ENCODE peak calls at places on chromosomes 13 and 19, in six cellular contexts. P, Z, I, G, M and V are unnamed samples.

GRCh38 chr19:11699931-11700794 is 38.6 kb downstream of the ZNF823 start:
- DNase-seq in P (no peak), Z (peak; percentile 50), I (peak; percentile 64), G (no peak), M (no peak), V (no peak)

GRCh38 chr19:5961969-5962945 is 15.7 kb downstream of the RANBP3 start:
- DNase-seq in P (no peak), Z (peak; percentile 62), I (peak; percentile 59), G (no peak), M (no peak), V (peak; percentile 41)

GRCh38 chr13:44030615-44031014 is 150.9 kb downstream of the LACC1 start:
- DNase-seq in P (no peak), Z (no peak), I (no peak), G (no peak), M (no peak), V (no peak)

GRCh38 chr13:20702945-20703784 is at the start of gene IL17D:
- DNase-seq in P (peak; percentile 79), Z (peak; percentile 18), I (peak; percentile 85), G (peak; percentile 66), M (no peak), V (no peak)

GRCh38 chr19:49336482-49337266 is 1.5 kb downstream of the CD37 start:
- DNase-seq in P (peak; percentile 83), Z (no peak), I (no peak), G (peak; percentile 58), M (no peak), V (peak; percentile 13)

GRCh38 chr13:26749285-26749684 is 11.3 kb downstream of the GPR12 start:
- DNase-seq in P (no peak), Z (no peak), I (peak; percentile 82), G (no peak), M (no peak), V (no peak)

GRCh38 chr13:60220072-60220471 is 56.3 kb upstream of the DIAPH3 start:
- DNase-seq in P (no peak), Z (no peak), I (no peak), G (no peak), M (no peak), V (no peak)

GRCh38 chr19:48900477-48901452 is 653 bp downstream of the NUCB1 start:
- DNase-seq in P (peak; percentile 89), Z (peak; percentile 62), I (peak; percentile 69), G (no peak), M (no peak), V (no peak)

GRCh38 chr13:68708336-68708908 is 1399.2 kb upstream of the ATXN8OS start:
- DNase-seq in P (no peak), Z (no peak), I (no peak), G (no peak), M (no peak), V (no peak)

GRCh38 chr13:43298799-43299198 is 275.4 kb downstream of the DNAJC15 start:
- DNase-seq in P (no peak), Z (no peak), I (no peak), G (no peak), M (no peak), V (no peak)

GRCh38 chr13:93561553-93561952 is 334.9 kb downstream of the GPC6 start:
- DNase-seq in P (no peak), Z (no peak), I (no peak), G (no peak), M (no peak), V (no peak)

GRCh38 chr19:41531438-41532311 is 44.3 kb upstream of the CEACAM21 start:
- DNase-seq in P (peak; percentile 97), Z (peak; percentile 95), I (no peak), G (peak; percentile 74), M (peak; percentile 79), V (peak; percentile 90)

GRCh38 chr13:44853641-44854040 is 135.6 kb downstream of the NUFIP1 start:
- DNase-seq in P (no peak), Z (peak; percentile 21), I (no peak), G (no peak), M (no peak), V (peak; percentile 32)

GRCh38 chr13:32535748-32536147 is 2.8 kb downstream of the N4BP2L2 start:
- DNase-seq in P (no peak), Z (no peak), I (no peak), G (no peak), M (no peak), V (no peak)

GRCh38 chr13:111547726-111548273 is 227.4 kb downstream of the TEX29 start:
- DNase-seq in P (peak; percentile 71), Z (no peak), I (no peak), G (no peak), M (no peak), V (no peak)

GRCh38 chr19:56670401-56670960 is 1.1 kb downstream of the ZNF835 start:
- DNase-seq in P (peak; percentile 60), Z (no peak), I (no peak), G (no peak), M (no peak), V (no peak)

GRCh38 chr19:42204684-42205083 is 12.8 kb downstream of the DEDD2 start:
- DNase-seq in P (no peak), Z (no peak), I (peak; percentile 87), G (no peak), M (no peak), V (no peak)

GRCh38 chr19:53951947-53952346 is 10.8 kb upstream of the CACNG8 start:
- DNase-seq in P (no peak), Z (no peak), I (peak; percentile 19), G (no peak), M (no peak), V (no peak)

GRCh38 chr13:24045456-24045996 is 115.0 kb upstream of the SPATA13 start:
- DNase-seq in P (no peak), Z (no peak), I (no peak), G (no peak), M (no peak), V (no peak)

GRCh38 chr19:48480476-48481190 is 11.5 kb downstream of the CYTH2 start:
- DNase-seq in P (peak; percentile 92), Z (peak; percentile 49), I (peak; percentile 69), G (no peak), M (peak; percentile 48), V (no peak)

GRCh38 chr19:33721735-33722297 is 74.9 kb upstream of the KCTD15 start:
- DNase-seq in P (no peak), Z (no peak), I (no peak), G (no peak), M (no peak), V (no peak)

GRCh38 chr19:46426035-46426505 is 2.7 kb downstream of the PNMA8C start:
- DNase-seq in P (no peak), Z (peak; percentile 65), I (peak; percentile 52), G (no peak), M (no peak), V (no peak)

GRCh38 chr19:46429999-46430398 is 1.3 kb upstream of the PNMA8C start:
- DNase-seq in P (no peak), Z (no peak), I (no peak), G (no peak), M (no peak), V (no peak)

GRCh38 chr19:46426506-46427162 is 2.1 kb downstream of the PNMA8C start:
- DNase-seq in P (no peak), Z (peak; percentile 89), I (peak; percentile 97), G (peak; percentile 86), M (peak; percentile 73), V (no peak)

GRCh38 chr19:46427518-46427917 is 1.2 kb downstream of the PNMA8C start:
- DNase-seq in P (no peak), Z (no peak), I (no peak), G (no peak), M (no peak), V (no peak)

GRCh38 chr19:46428278-46429141 is at the start of gene PNMA8C:
- DNase-seq in P (no peak), Z (peak; percentile 67), I (peak; percentile 92), G (peak; percentile 89), M (peak; percentile 43), V (peak; percentile 73)
- H3K4me3 ChIP-seq in P (no peak within 1 kb of the TSS), Z (no peak within 1 kb of the TSS), I (peak within 1 kb of the TSS; percentile 31), G (peak within 1 kb of the TSS; percentile 55), M (no peak within 1 kb of the TSS), V (peak within 1 kb of the TSS; percentile 50)

DNA sequence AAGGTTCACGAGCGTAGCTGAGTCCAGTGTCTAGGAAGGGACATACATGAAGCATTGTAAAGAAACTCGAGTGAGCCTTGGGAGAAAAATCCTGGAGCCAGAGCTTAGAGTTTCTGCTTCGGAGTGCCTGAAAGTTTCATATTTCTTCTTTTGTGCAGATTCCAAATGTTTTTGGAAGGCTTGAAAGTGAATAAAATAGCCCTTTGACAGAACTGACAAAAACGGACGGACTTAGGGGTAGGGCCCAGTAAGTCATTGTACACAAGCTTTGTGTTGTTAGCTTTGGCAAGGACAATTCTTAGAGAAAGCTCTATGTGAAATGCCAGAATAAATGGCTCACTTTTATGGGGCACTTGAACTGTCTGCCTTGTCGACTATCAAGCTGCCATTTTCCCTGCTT is 2.7 kb downstream of the RNF113B start:
- DNase-seq in P (no peak), Z (no peak), I (no peak), G (no peak), M (no peak), V (no peak)
- H3K4me3 ChIP-seq in P (no peak overlapping the region), Z (no peak overlapping the region), I (no peak overlapping the region), G (no peak overlapping the region), M (no peak overlapping the region), V (no peak overlapping the region)

GRCh38 chr13:34401741-34402140 is 540.3 kb upstream of the NBEA start:
- DNase-seq in P (no peak), Z (no peak), I (no peak), G (no peak), M (no peak), V (no peak)
- H3K4me3 ChIP-seq in P (no peak overlapping the region), Z (no peak overlapping the region), I (no peak overlapping the region), G (no peak overlapping the region), M (no peak overlapping the region), V (no peak overlapping the region)

GRCh38 chr19:9923440-9923839 is 12.9 kb downstream of the OLFM2 start:
- DNase-seq in P (no peak), Z (no peak), I (no peak), G (no peak), M (no peak), V (no peak)
- H3K4me3 ChIP-seq in P (no peak overlapping the region), Z (no peak overlapping the region), I (no peak overlapping the region), G (no peak overlapping the region), M (no peak overlapping the region), V (no peak overlapping the region)

DNA sequence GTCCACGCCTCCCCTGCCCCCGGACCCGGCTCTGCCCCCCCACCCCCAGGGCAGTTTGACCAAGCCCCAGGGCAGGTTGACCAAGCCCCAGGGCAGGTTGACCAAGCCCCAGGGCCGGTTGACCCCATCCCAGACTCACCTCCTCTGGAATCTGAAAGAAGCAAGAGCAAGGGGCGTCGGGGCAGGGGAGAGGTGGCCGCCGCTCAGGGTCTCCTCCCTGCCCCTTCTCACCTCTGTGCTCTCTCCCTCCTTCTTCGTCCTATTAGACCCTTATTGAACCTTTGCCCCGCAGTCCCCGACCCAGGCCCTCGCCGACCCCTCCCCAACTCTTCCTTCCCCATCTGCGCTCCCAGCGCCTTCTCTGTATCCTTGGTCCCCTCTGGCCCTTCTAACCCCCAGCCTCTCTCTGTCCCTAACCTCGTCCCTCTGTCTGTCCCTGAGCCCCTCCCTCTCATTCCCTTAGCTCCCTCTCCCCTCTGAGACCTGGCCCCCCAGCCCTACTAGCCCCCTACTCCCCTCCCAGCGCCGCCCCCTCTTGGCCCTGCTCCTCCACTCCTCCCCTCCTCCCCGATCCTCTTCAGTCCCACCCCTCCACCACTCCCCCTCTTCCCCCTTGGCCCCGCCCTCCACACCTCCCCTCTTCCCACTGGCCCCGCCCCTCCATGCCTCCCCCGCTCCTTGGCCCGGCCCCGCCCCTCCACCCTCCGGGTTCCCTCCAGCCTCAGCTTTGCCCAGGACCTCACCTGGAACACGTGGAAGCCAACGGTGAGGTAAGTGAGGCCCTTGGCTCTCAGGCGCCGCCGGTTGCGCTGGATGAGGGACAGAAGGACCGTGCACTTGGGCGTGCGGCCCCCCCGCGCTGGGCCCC is 7.6 kb downstream of the CAPN12 start:
- DNase-seq in P (no peak), Z (peak; percentile 48), I (peak; percentile 100), G (no peak), M (peak; percentile 61), V (peak; percentile 75)
- H3K4me3 ChIP-seq in P (no peak overlapping the region), Z (peak overlapping the region; percentile 38), I (peak overlapping the region; percentile 44), G (peak overlapping the region; percentile 45), M (no peak overlapping the region), V (peak overlapping the region; percentile 55)